ENCODE peak calls at places on chromosomes 3 and 15, in ten cellular contexts. Z is fibroblast of lung, K is heart right ventricle, M is brain microvascular endothelial cell, Q is adrenal gland, F is Peyer's patch, C is tibial nerve, O is kidney epithelial cell, J is NT2/D1, I is right atrium auricular region. R is an unnamed sample. For H3K27me3, the result is how much of the 10 kb centered on the place peaks cover.

GRCh38 chr3:44862221-44862637 is 517 bp downstream of the TMEM42 start:
- DNase-seq in Z (peak), K (peak), M (peak), Q (peak), F (peak), C (no peak), O (no peak), J (no peak), I (no peak), R (no peak)

GRCh38 chr3:4601926-4602325 is 108.8 kb downstream of the ITPR1 start:
- DNase-seq in Z (peak), K (no peak), M (no peak), Q (no peak), F (no peak), C (no peak), O (no peak), J (no peak), I (no peak), R (no peak)

GRCh38 chr15:29616512-29616911 is 205.8 kb downstream of the TJP1 start:
- DNase-seq in Z (no peak), K (no peak), M (no peak), Q (no peak), F (no peak), C (no peak), O (no peak), J (no peak), I (no peak), R (no peak)

GRCh38 chr3:127747751-127748521 is 74.4 kb downstream of the MGLL start:
- DNase-seq in Z (peak), K (peak), M (peak), Q (peak), F (peak), C (peak), O (peak), J (no peak), I (peak), R (peak)

GRCh38 chr3:43690400-43691119 is at the start of gene ABHD5:
- DNase-seq in Z (peak), K (peak), M (peak), Q (peak), F (peak), C (peak), O (peak), J (peak), I (peak), R (peak)

GRCh38 chr3:170918715-170919114 is 10.3 kb upstream of the EIF5A2 start:
- DNase-seq in Z (no peak), K (no peak), M (no peak), Q (no peak), F (no peak), C (no peak), O (no peak), J (no peak), I (no peak), R (no peak)

GRCh38 chr15:99137877-99138276 is 33.0 kb downstream of the SYNM start:
- DNase-seq in Z (no peak), K (no peak), M (no peak), Q (no peak), F (no peak), C (no peak), O (no peak), J (no peak), I (no peak), R (no peak)

GRCh38 chr3:55485208-55485791 is 1.8 kb downstream of the WNT5A start:
- DNase-seq in Z (peak), K (peak), M (peak), Q (peak), F (peak), C (peak), O (no peak), J (no peak), I (peak), R (no peak)

GRCh38 chr15:65077981-65078352 is 1.4 kb downstream of the KBTBD13 start:
- DNase-seq in Z (no peak), K (peak), M (peak), Q (peak), F (peak), C (peak), O (no peak), J (no peak), I (no peak), R (no peak)

GRCh38 chr3:122560680-122561079 is 3.4 kb downstream of the PARP9 start:
- DNase-seq in Z (peak), K (peak), M (peak), Q (peak), F (peak), C (peak), O (no peak), J (no peak), I (no peak), R (no peak)

GRCh38 chr15:68896178-68896577 is 34.1 kb upstream of the SPESP1 start:
- DNase-seq in Z (no peak), K (no peak), M (no peak), Q (no peak), F (no peak), C (no peak), O (no peak), J (no peak), I (no peak), R (no peak)

GRCh38 chr15:100601158-100601557 is 826 bp downstream of the LINS1 start:
- DNase-seq in Z (no peak), K (no peak), M (no peak), Q (peak), F (peak), C (no peak), O (no peak), J (no peak), I (no peak), R (no peak)

GRCh38 chr15:41698779-41699178 is 38.6 kb downstream of the MGA start:
- DNase-seq in Z (no peak), K (no peak), M (peak), Q (no peak), F (no peak), C (no peak), O (no peak), J (no peak), I (no peak), R (peak)

GRCh38 chr3:101518421-101518871 is 5.4 kb upstream of the SENP7 start:
- DNase-seq in Z (no peak), K (no peak), M (no peak), Q (no peak), F (no peak), C (no peak), O (no peak), J (no peak), I (no peak), R (no peak)

GRCh38 chr3:38581774-38582173 is 67.7 kb downstream of the SCN5A start:
- DNase-seq in Z (no peak), K (no peak), M (no peak), Q (no peak), F (peak), C (no peak), O (no peak), J (no peak), I (peak), R (no peak)

GRCh38 chr15:101176625-101177024 is 75.2 kb downstream of the CHSY1 start:
- DNase-seq in Z (peak), K (no peak), M (peak), Q (peak), F (no peak), C (no peak), O (no peak), J (no peak), I (no peak), R (no peak)

GRCh38 chr3:72657666-72658065 is 190.6 kb downstream of the SHQ1 start:
- DNase-seq in Z (no peak), K (no peak), M (no peak), Q (peak), F (no peak), C (no peak), O (no peak), J (no peak), I (no peak), R (no peak)

GRCh38 chr3:183590442-183590841 is 34.9 kb upstream of the KLHL6 start:
- DNase-seq in Z (no peak), K (no peak), M (no peak), Q (no peak), F (no peak), C (no peak), O (no peak), J (no peak), I (no peak), R (no peak)

GRCh38 chr3:134601539-134602439 is 49.0 kb downstream of the KY start:
- DNase-seq in Z (peak), K (no peak), M (peak), Q (peak), F (no peak), C (no peak), O (no peak), J (peak), I (no peak), R (peak)

GRCh38 chr3:16841354-16841753 is 43.4 kb upstream of the PLCL2 start:
- DNase-seq in Z (no peak), K (no peak), M (no peak), Q (no peak), F (no peak), C (no peak), O (no peak), J (no peak), I (no peak), R (no peak)
- H3K4me3 ChIP-seq in Z (no peak), K (peak), M (no peak), Q (peak), F (peak), C (no peak), O (no peak), J (no peak), I (no peak), R (no peak)

GRCh38 chr15:58111718-58112104 is 26.5 kb upstream of the AQP9 start:
- DNase-seq in Z (no peak), K (no peak), M (no peak), Q (no peak), F (no peak), C (no peak), O (no peak), J (no peak), I (no peak), R (no peak)

GRCh38 chr15:58114388-58114787 is 23.8 kb upstream of the AQP9 start:
- DNase-seq in Z (no peak), K (no peak), M (no peak), Q (no peak), F (no peak), C (no peak), O (no peak), J (no peak), I (no peak), R (no peak)

GRCh38 chr15:58108117-58108516 is 30.1 kb upstream of the AQP9 start:
- DNase-seq in Z (no peak), K (no peak), M (no peak), Q (no peak), F (no peak), C (no peak), O (no peak), J (no peak), I (no peak), R (no peak)

GRCh38 chr15:58109419-58109818 is 28.8 kb upstream of the AQP9 start:
- DNase-seq in Z (no peak), K (no peak), M (no peak), Q (no peak), F (no peak), C (no peak), O (no peak), J (no peak), I (no peak), R (no peak)

GRCh38 chr15:58110999-58111717 is 27.0 kb upstream of the AQP9 start:
- DNase-seq in Z (no peak), K (no peak), M (no peak), Q (no peak), F (no peak), C (no peak), O (no peak), J (no peak), I (no peak), R (no peak)
- H3K27me3 ChIP-seq in Z (under half), K (under half), M (under half), Q (under half), F (under half), C (under half), O (under half), J (under half), I (under half), R (under half)

DNA sequence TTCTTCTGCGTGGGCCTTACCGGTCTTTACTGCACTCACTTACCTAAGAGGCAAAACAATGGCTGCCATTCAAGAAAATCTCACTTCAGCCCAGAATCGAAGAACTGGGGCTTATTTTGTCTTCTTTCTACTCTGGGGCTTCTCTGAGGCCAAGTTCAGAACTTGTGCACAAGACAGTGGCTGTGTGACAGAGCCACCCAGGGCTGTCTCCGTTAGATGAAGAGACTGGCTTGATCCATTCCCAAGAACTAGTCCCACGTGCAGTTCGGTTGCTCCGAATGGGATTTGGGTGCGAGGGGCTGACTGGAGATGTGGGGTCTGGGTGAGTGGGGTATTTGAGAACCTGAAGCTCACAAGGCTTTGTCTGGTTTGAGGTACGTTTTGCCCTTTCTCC is 795 bp upstream of the TCF12 start:
- DNase-seq in Z (no peak), K (no peak), M (no peak), Q (no peak), F (no peak), C (peak), O (no peak), J (no peak), I (no peak), R (no peak)
- H3K4me3 ChIP-seq in Z (peak), K (peak), M (peak), Q (peak), F (peak), C (peak), O (peak), J (peak), I (peak), R (peak)

GRCh38 chr3:13879946-13880810 is at the start of gene WNT7A:
- DNase-seq in Z (no peak), K (no peak), M (no peak), Q (no peak), F (no peak), C (no peak), O (no peak), J (no peak), I (no peak), R (no peak)
- H3K27me3 ChIP-seq in Z (under half), K (half or more), M (under half), Q (half or more), F (under half), C (under half), O (under half), J (half or more), I (under half), R (under half)

GRCh38 chr3:48553886-48554845 is 2.4 kb downstream of the PFKFB4 start:
- DNase-seq in Z (no peak), K (no peak), M (no peak), Q (no peak), F (no peak), C (no peak), O (no peak), J (no peak), I (no peak), R (no peak)
- H3K4me3 ChIP-seq in Z (no peak), K (no peak), M (no peak), Q (no peak), F (peak), C (no peak), O (no peak), J (no peak), I (no peak), R (no peak)

GRCh38 chr3:195802795-195803194 is 8.9 kb downstream of the MUC4 start:
- DNase-seq in Z (no peak), K (no peak), M (no peak), Q (no peak), F (no peak), C (no peak), O (no peak), J (no peak), I (no peak), R (no peak)

GRCh38 chr3:195806211-195806915 is 5.4 kb downstream of the MUC4 start:
- DNase-seq in Z (no peak), K (no peak), M (no peak), Q (no peak), F (no peak), C (no peak), O (no peak), J (peak), I (no peak), R (no peak)

GRCh38 chr3:195803309-195803908 is 8.3 kb downstream of the MUC4 start:
- DNase-seq in Z (peak), K (no peak), M (no peak), Q (no peak), F (no peak), C (no peak), O (no peak), J (no peak), I (no peak), R (peak)

GRCh38 chr3:195806916-195807231 is 4.9 kb downstream of the MUC4 start:
- DNase-seq in Z (no peak), K (no peak), M (no peak), Q (no peak), F (no peak), C (no peak), O (no peak), J (no peak), I (no peak), R (no peak)

GRCh38 chr3:195805181-195805580 is 6.5 kb downstream of the MUC4 start:
- DNase-seq in Z (no peak), K (no peak), M (no peak), Q (no peak), F (no peak), C (no peak), O (no peak), J (no peak), I (no peak), R (no peak)
- H3K27me3 ChIP-seq in Z (under half), K (under half), M (under half), Q (under half), F (under half), C (under half), O (under half), J (under half), I (under half), R (under half)

R was measured in AG04450.